ENCODE peak calls at places on chromosomes 5 and 9, in nine cellular contexts. F is CD8-positive, alpha-beta memory T cell; T is left ventricle myocardium inferior; A is cardiac muscle cell; S is tibial nerve; X is aorta; Z is heart right ventricle; M is IMR-90; Q is Caco-2. V is an unnamed sample. For H3K27me3 and H3K4me1, the result is how much of the 10 kb centered on the place peaks cover.

GRCh38 chr9:36074870-36075532 is 38.3 kb downstream of the RECK start:
- DNase-seq in F (no peak), T (peak), A (peak), S (peak), X (peak), Z (peak), M (peak), Q (no peak), V (no peak)

GRCh38 chr9:32581512-32582143 is 8.7 kb upstream of the NDUFB6 start:
- DNase-seq in F (no peak), T (no peak), A (peak), S (no peak), X (no peak), Z (no peak), M (peak), Q (peak), V (no peak)

GRCh38 chr9:35616681-35617459 is 1.3 kb downstream of the CD72 start:
- DNase-seq in F (peak), T (peak), A (peak), S (no peak), X (peak), Z (peak), M (peak), Q (peak), V (no peak)

GRCh38 chr5:116528519-116529234 is 45.9 kb downstream of the SEMA6A start:
- DNase-seq in F (no peak), T (no peak), A (no peak), S (no peak), X (no peak), Z (no peak), M (no peak), Q (no peak), V (no peak)

GRCh38 chr5:58681943-58682342 is 99.1 kb downstream of the RAB3C start:
- DNase-seq in F (no peak), T (no peak), A (no peak), S (no peak), X (no peak), Z (no peak), M (no peak), Q (no peak), V (no peak)

GRCh38 chr5:71830626-71831539 is 111.8 kb downstream of the CARTPT start:
- DNase-seq in F (no peak), T (peak), A (peak), S (peak), X (peak), Z (peak), M (peak), Q (no peak), V (no peak)

GRCh38 chr5:172770675-172771438 is at the start of gene DUSP1:
- DNase-seq in F (peak), T (peak), A (peak), S (peak), X (peak), Z (peak), M (peak), Q (peak), V (no peak)

GRCh38 chr5:115751176-115751575 is 65.3 kb downstream of the CDO1 start:
- DNase-seq in F (no peak), T (no peak), A (no peak), S (no peak), X (no peak), Z (no peak), M (no peak), Q (no peak), V (no peak)

GRCh38 chr5:3904584-3904983 is 309.0 kb downstream of the IRX1 start:
- DNase-seq in F (no peak), T (no peak), A (no peak), S (no peak), X (no peak), Z (no peak), M (no peak), Q (no peak), V (no peak)

GRCh38 chr9:123640792-123641222 is 284.8 kb downstream of the CRB2 start:
- DNase-seq in F (no peak), T (no peak), A (no peak), S (no peak), X (no peak), Z (no peak), M (no peak), Q (no peak), V (no peak)

GRCh38 chr9:121424024-121424432 is 54.0 kb upstream of the STOM start:
- DNase-seq in F (no peak), T (no peak), A (no peak), S (no peak), X (no peak), Z (no peak), M (no peak), Q (no peak), V (no peak)

GRCh38 chr5:107698286-107698685 is 27.5 kb upstream of the EFNA5 start:
- DNase-seq in F (no peak), T (no peak), A (no peak), S (no peak), X (no peak), Z (no peak), M (peak), Q (no peak), V (no peak)

GRCh38 chr5:137194300-137194699 is 304.8 kb downstream of the SPOCK1 start:
- DNase-seq in F (no peak), T (no peak), A (no peak), S (no peak), X (no peak), Z (no peak), M (no peak), Q (no peak), V (no peak)

GRCh38 chr9:69143291-69143690 is 30.8 kb upstream of the TJP2 start:
- DNase-seq in F (no peak), T (no peak), A (peak), S (no peak), X (no peak), Z (no peak), M (no peak), Q (no peak), V (no peak)

GRCh38 chr9:4077499-4078102 is 222.3 kb downstream of the GLIS3 start:
- DNase-seq in F (no peak), T (peak), A (peak), S (peak), X (peak), Z (peak), M (peak), Q (peak), V (no peak)

GRCh38 chr9:82560457-82560904 is 502.5 kb downstream of the RASEF start:
- DNase-seq in F (no peak), T (no peak), A (no peak), S (no peak), X (no peak), Z (no peak), M (no peak), Q (peak), V (no peak)

GRCh38 chr9:82721596-82721995 is 341.3 kb downstream of the RASEF start:
- DNase-seq in F (no peak), T (no peak), A (no peak), S (no peak), X (no peak), Z (no peak), M (no peak), Q (no peak), V (no peak)

GRCh38 chr5:83957188-83957587 is 236.5 kb upstream of the HAPLN1 start:
- DNase-seq in F (no peak), T (no peak), A (no peak), S (no peak), X (no peak), Z (no peak), M (peak), Q (no peak), V (no peak)

GRCh38 chr5:1485320-1486118 is 38.2 kb downstream of the LPCAT1 start:
- DNase-seq in F (no peak), T (no peak), A (no peak), S (no peak), X (no peak), Z (no peak), M (no peak), Q (no peak), V (no peak)

GRCh38 chr9:92762781-92763708 is 1.6 kb downstream of the BICD2 start:
- DNase-seq in F (no peak), T (no peak), A (no peak), S (no peak), X (no peak), Z (no peak), M (no peak), Q (no peak), V (no peak)

GRCh38 chr5:88944751-88945507 is 61.9 kb upstream of the MEF2C start:
- DNase-seq in F (no peak), T (no peak), A (peak), S (no peak), X (no peak), Z (no peak), M (peak), Q (no peak), V (no peak)

GRCh38 chr9:87497604-87498045 is at the start of gene DAPK1:
- DNase-seq in F (no peak), T (peak), A (peak), S (peak), X (peak), Z (peak), M (no peak), Q (peak), V (peak)

DNA sequence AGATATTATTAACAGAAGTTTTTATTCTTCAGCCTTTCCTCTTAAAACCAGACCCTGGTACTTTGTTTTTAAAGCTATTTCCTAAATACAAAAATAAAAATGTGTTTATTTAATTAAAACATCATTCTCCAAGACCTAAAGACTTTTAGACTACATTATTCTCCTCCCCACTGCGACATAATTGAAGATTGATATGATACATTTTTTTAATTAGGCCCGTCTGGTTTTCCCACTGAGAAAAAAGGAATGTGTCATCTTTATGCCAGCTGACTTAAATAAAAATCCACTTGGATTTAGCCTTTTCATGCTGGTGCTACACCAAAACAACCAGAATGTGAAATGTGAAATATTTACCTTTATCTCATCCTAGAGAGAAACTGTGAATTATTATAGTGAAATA is 155.5 kb upstream of the PPP1R2B start:
- DNase-seq in F (no peak), T (no peak), A (no peak), S (no peak), X (no peak), Z (no peak), M (no peak), Q (no peak), V (no peak)
- H3K4me3 ChIP-seq in F (no peak), T (no peak), A (no peak), S (no peak), X (no peak), Z (no peak), M (no peak), Q (no peak), V (no peak)

GRCh38 chr5:141870871-141871270 is 7.3 kb downstream of the PCDH1 start:
- DNase-seq in F (no peak), T (peak), A (no peak), S (no peak), X (peak), Z (no peak), M (no peak), Q (no peak), V (no peak)

GRCh38 chr5:141871870-141872269 is 6.3 kb downstream of the PCDH1 start:
- DNase-seq in F (no peak), T (no peak), A (no peak), S (no peak), X (peak), Z (no peak), M (no peak), Q (no peak), V (no peak)

GRCh38 chr5:141873933-141874261 is 4.3 kb downstream of the PCDH1 start:
- DNase-seq in F (no peak), T (no peak), A (no peak), S (no peak), X (no peak), Z (no peak), M (no peak), Q (no peak), V (no peak)

GRCh38 chr5:141874262-141874964 is 3.8 kb downstream of the PCDH1 start:
- DNase-seq in F (no peak), T (peak), A (no peak), S (no peak), X (no peak), Z (no peak), M (no peak), Q (no peak), V (no peak)

GRCh38 chr5:141872496-141873356 is 5.5 kb downstream of the PCDH1 start:
- DNase-seq in F (no peak), T (peak), A (peak), S (no peak), X (peak), Z (no peak), M (no peak), Q (no peak), V (no peak)
- H3K27me3 ChIP-seq in F (under half), T (half or more), A (under half), S (under half), X (under half), Z (under half), M (half or more), Q (under half), V (under half)

GRCh38 chr5:154196955-154197652 is 6.6 kb downstream of the GALNT10 start:
- DNase-seq in F (no peak), T (no peak), A (peak), S (no peak), X (no peak), Z (no peak), M (peak), Q (peak), V (no peak)

GRCh38 chr5:154193176-154193575 is 2.6 kb downstream of the GALNT10 start:
- DNase-seq in F (no peak), T (peak), A (no peak), S (no peak), X (no peak), Z (no peak), M (no peak), Q (no peak), V (no peak)

GRCh38 chr5:154191467-154192261 is 1.1 kb downstream of the GALNT10 start:
- DNase-seq in F (no peak), T (no peak), A (peak), S (no peak), X (no peak), Z (no peak), M (peak), Q (no peak), V (no peak)

GRCh38 chr5:154193636-154194035 is 3.1 kb downstream of the GALNT10 start:
- DNase-seq in F (no peak), T (no peak), A (no peak), S (no peak), X (no peak), Z (no peak), M (peak), Q (no peak), V (no peak)

GRCh38 chr5:154194348-154195329 is 4.1 kb downstream of the GALNT10 start:
- DNase-seq in F (no peak), T (no peak), A (peak), S (no peak), X (no peak), Z (no peak), M (peak), Q (no peak), V (peak)
- H3K4me1 ChIP-seq in F (half or more), T (half or more), A (under half), S (under half), X (under half), Z (under half), M (under half), Q (under half), V (under half)

GRCh38 chr5:134554319-134555222 is 29.1 kb downstream of the JADE2 start:
- DNase-seq in F (peak), T (peak), A (peak), S (peak), X (peak), Z (peak), M (peak), Q (no peak), V (no peak)
- H3K4me3 ChIP-seq in F (no peak), T (no peak), A (no peak), S (no peak), X (no peak), Z (no peak), M (no peak), Q (no peak), V (no peak)

GRCh38 chr5:151947924-151948323 is 23.3 kb upstream of the GLRA1 start:
- DNase-seq in F (no peak), T (no peak), A (no peak), S (no peak), X (no peak), Z (no peak), M (no peak), Q (no peak), V (no peak)
- H3K27me3 ChIP-seq in F (under half), T (under half), A (under half), S (under half), X (under half), Z (under half), M (under half), Q (under half), V (under half)

GRCh38 chr5:150496534-150496933 is 11.4 kb upstream of the NDST1 start:
- DNase-seq in F (no peak), T (no peak), A (no peak), S (no peak), X (no peak), Z (no peak), M (no peak), Q (no peak), V (no peak)
- H3K4me1 ChIP-seq in F (under half), T (half or more), A (under half), S (half or more), X (under half), Z (half or more), M (half or more), Q (under half), V (under half)

GRCh38 chr5:44183753-44184152 is 205.5 kb downstream of the FGF10 start:
- DNase-seq in F (no peak), T (no peak), A (no peak), S (no peak), X (no peak), Z (no peak), M (no peak), Q (no peak), V (no peak)
- H3K4me3 ChIP-seq in F (no peak), T (no peak), A (no peak), S (no peak), X (no peak), Z (no peak), M (no peak), Q (no peak), V (no peak)

DNA sequence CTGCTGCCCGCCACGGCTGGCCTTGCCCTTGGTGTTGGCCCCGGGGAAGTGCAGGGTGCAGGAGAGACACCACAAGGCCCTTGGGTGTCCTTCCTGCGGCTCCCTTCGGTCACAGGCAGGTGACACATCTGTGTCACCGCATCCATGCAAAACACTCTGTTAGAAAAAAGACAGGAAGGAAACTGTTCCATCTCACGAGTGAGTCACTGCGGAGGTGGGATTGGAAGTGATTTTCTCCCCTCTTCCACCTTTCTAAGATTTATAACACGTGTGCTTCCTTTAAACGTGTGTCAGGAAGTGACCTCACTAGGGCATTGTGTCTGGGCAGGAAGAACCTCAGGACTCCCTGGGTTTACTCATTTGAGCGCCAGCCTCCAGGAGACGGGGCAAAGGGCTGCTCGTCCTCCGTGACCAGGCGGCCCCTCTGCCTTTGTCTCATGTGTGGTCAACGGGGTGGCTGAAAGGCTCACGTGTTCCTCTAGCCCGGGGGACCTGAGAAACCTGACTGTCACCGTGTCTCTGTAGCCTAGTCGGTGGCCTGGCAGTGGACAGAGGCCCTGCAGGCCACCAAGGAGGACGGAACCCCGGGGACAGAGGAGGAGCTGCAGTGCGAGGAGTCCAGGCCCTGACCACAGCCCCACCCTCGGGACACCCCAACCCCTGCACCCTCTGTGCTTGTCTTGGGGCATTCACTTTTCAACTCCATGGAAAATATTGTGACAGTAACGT is 4.9 kb upstream of the LCN1 start:
- DNase-seq in F (no peak), T (no peak), A (no peak), S (no peak), X (peak), Z (no peak), M (no peak), Q (no peak), V (no peak)
- H3K27me3 ChIP-seq in F (under half), T (under half), A (under half), S (under half), X (under half), Z (under half), M (under half), Q (under half), V (under half)

DNA sequence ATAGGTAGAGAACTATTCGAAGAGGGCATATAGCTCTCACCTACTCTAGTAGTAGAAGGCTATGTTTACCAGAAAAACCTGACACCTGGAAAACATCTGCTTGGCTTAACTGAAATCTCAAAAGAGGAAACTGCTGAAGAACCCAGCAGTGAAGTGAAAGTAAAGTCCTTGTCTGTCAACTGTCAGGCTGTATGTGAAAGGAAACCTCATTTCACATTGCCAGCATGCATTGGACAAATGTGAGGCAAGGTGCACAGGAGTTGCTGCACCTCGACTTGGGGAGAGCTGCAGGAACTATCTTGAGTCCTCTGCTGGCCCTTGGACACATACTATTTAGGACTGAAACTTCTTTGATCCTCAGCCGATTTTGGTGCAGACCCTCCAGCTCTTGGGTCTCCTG is 53.3 kb downstream of the NREP start:
- DNase-seq in F (no peak), T (no peak), A (no peak), S (no peak), X (no peak), Z (no peak), M (no peak), Q (no peak), V (no peak)
- H3K4me1 ChIP-seq in F (under half), T (under half), A (under half), S (under half), X (under half), Z (under half), M (under half), Q (under half), V (under half)

V was measured in iPS DF 6.9.